ENCODE peak calls at places on chromosome 1, in four cellular contexts. C is left ventricle myocardium inferior, R is thoracic aorta, T is cardiac muscle cell. O is an unnamed sample.

GRCh38 chr1:18041107-18041506 is 66.5 kb upstream of the IGSF21 start:
- DNase-seq in C (no peak), R (no peak), T (no peak), O (no peak)

GRCh38 chr1:202105571-202106339 is 17.0 kb upstream of the GPR37L1 start:
- DNase-seq in C (no peak), R (no peak), T (peak; percentile 72), O (peak; percentile 97)

GRCh38 chr1:147292635-147293251 is 50.3 kb downstream of the CHD1L start:
- DNase-seq in C (no peak), R (no peak), T (no peak), O (peak; percentile 83)

GRCh38 chr1:76764638-76765572 is 102.4 kb upstream of the ST6GALNAC5 start:
- DNase-seq in C (peak; percentile 12), R (no peak), T (peak; percentile 10), O (no peak)

GRCh38 chr1:115364044-115364775 is 26.2 kb upstream of the NGF start:
- DNase-seq in C (no peak), R (no peak), T (no peak), O (peak; percentile 83)

GRCh38 chr1:34781071-34781843 is at the start of gene GJB3:
- DNase-seq in C (no peak), R (no peak), T (peak; percentile 31), O (peak; percentile 91)

GRCh38 chr1:229412056-229412455 is 21.8 kb downstream of the ACTA1 start:
- DNase-seq in C (no peak), R (no peak), T (no peak), O (no peak)

GRCh38 chr1:213519098-213519497 is 468.1 kb downstream of the RPS6KC1 start:
- DNase-seq in C (no peak), R (no peak), T (no peak), O (no peak)

GRCh38 chr1:77347646-77348045 is 65.8 kb downstream of the AK5 start:
- DNase-seq in C (no peak), R (no peak), T (no peak), O (peak; percentile 44)

GRCh38 chr1:230310381-230311163 is 115.6 kb downstream of the PGBD5 start:
- DNase-seq in C (peak; percentile 73), R (peak; percentile 31), T (peak; percentile 86), O (peak; percentile 95)

GRCh38 chr1:20279507-20279906 is 11.2 kb upstream of the VWA5B1 start:
- DNase-seq in C (no peak), R (no peak), T (no peak), O (peak; percentile 86)

GRCh38 chr1:119885903-119886783 is 10.2 kb downstream of the ADAM30 start:
- DNase-seq in C (peak; percentile 37), R (no peak), T (peak; percentile 55), O (peak; percentile 27)

GRCh38 chr1:158810311-158810710 is 20.8 kb upstream of the MNDA start:
- DNase-seq in C (no peak), R (no peak), T (no peak), O (peak; percentile 34)

GRCh38 chr1:153990468-153991150 is at the start of gene RPS27:
- DNase-seq in C (peak; percentile 81), R (peak; percentile 91), T (peak; percentile 98), O (peak; percentile 98)

GRCh38 chr1:67686272-67687197 is 1.5 kb downstream of the GADD45A start:
- DNase-seq in C (peak; percentile 69), R (peak; percentile 77), T (peak; percentile 89), O (peak; percentile 95)

GRCh38 chr1:165439287-165439686 is 5.6 kb downstream of the RXRG start:
- DNase-seq in C (no peak), R (no peak), T (peak; percentile 47), O (no peak)

GRCh38 chr1:21344750-21345443 is 54.6 kb upstream of the ECE1 start:
- DNase-seq in C (no peak), R (no peak), T (no peak), O (no peak)

GRCh38 chr1:167486090-167486824 is 32.1 kb downstream of the CD247 start:
- DNase-seq in C (peak; percentile 26), R (no peak), T (no peak), O (peak; percentile 77)

GRCh38 chr1:234768569-234769283 is 158.7 kb upstream of the IRF2BP2 start:
- DNase-seq in C (no peak), R (no peak), T (no peak), O (no peak)

GRCh38 chr1:202571719-202572339 is 138.4 kb downstream of the SYT2 start:
- DNase-seq in C (no peak), R (no peak), T (peak; percentile 59), O (peak; percentile 63)

GRCh38 chr1:99849413-99849743 is 783 bp upstream of the AGL start:
- DNase-seq in C (no peak), R (no peak), T (no peak), O (no peak)

GRCh38 chr1:7579016-7579415 is 192.1 kb upstream of the VAMP3 start:
- DNase-seq in C (no peak), R (no peak), T (no peak), O (no peak)

GRCh38 chr1:59672851-59673574 is 141.7 kb upstream of the HOOK1 start:
- DNase-seq in C (no peak), R (no peak), T (no peak), O (peak; percentile 83)

GRCh38 chr1:38555130-38555529 is 304.4 kb downstream of the RRAGC start:
- DNase-seq in C (no peak), R (no peak), T (no peak), O (no peak)

GRCh38 chr1:204191481-204191880 is 4.8 kb downstream of the KISS1 start:
- DNase-seq in C (no peak), R (no peak), T (no peak), O (peak; percentile 74)

GRCh38 chr1:52403566-52404115 is 582 bp downstream of the ORC1 start:
- DNase-seq in C (no peak), R (no peak), T (no peak), O (peak; percentile 83)

GRCh38 chr1:245225267-245225666 is 70.5 kb downstream of the KIF26B start:
- DNase-seq in C (no peak), R (no peak), T (no peak), O (peak; percentile 10)
- H3K4me1 ChIP-seq in C (no peaks in the 10 kb centered on the region), R (no peaks in the 10 kb centered on the region), T (peaks cover 12% of the 10 kb centered on the region), O (no peaks in the 10 kb centered on the region)

DNA sequence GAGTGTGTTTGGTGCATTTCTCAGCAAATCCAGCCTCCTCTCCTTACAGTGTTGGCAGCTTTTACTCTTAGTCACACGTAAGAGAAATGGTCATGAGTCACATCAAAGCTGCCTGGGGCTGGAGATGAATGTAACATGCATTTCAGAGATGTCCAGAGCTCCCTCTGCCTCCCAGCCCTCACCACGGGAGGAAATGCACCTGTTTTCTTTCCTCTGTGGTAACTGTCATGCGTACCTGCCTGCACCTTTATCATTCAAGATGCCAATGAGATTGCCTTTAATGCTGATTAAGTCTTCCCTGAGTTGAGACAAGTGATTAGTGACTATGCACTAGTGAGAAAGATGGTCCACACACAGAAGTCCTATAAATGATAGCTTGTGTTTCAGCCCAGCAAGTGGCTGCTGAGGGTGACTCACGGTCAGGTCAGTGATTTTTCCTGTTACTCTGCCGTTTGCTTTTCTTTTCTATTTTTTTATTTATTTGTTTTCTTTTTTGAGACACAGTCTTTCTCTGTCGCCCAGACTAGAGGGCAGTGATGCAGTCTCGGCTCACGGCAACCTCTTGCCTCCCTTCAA is 277.3 kb upstream of the FMN2 start:
- DNase-seq in C (no peak), R (no peak), T (no peak), O (peak; percentile 93)
- H3K27ac ChIP-seq in C (no peak overlapping the region), R (peak overlapping the region; percentile 51), T (no peak overlapping the region), O (no peak overlapping the region)

GRCh38 chr1:71228727-71229371 is 148.0 kb upstream of the ZRANB2 start:
- DNase-seq in C (no peak), R (no peak), T (peak; percentile 34), O (no peak)
- H3K4me3 ChIP-seq in C (peak overlapping the region; percentile 40), R (no peak overlapping the region), T (no peak overlapping the region), O (no peak overlapping the region)

GRCh38 chr1:111633736-111634135 is 14.1 kb downstream of the RAP1A start:
- DNase-seq in C (no peak), R (no peak), T (no peak), O (no peak)
- H3K4me1 ChIP-seq in C (peaks cover 84% of the 10 kb centered on the region), R (peaks cover 52% of the 10 kb centered on the region), T (peaks cover 6% of the 10 kb centered on the region), O (no peaks in the 10 kb centered on the region)

DNA sequence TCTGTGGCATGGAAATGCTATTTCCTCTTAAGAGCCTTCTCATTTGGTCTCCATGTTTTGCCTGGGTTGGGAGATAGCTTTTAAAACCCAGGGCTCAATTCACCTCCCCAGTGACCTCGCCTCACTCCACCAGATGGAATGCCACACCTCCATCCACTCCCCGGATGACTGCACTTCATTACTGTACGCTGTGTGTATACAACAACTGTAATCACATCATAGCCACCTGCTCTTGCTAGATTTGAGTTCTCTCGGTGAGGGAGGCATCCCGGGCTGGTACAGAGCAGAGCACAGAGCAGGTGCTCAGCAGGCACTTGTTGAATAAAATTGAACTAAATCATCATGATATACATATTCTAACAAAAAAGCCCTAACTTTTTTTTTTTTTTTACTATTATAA is 26.0 kb downstream of the SDE2 start:
- DNase-seq in C (no peak), R (no peak), T (no peak), O (no peak)
- H3K27ac ChIP-seq in C (no peak overlapping the region), R (no peak overlapping the region), T (no peak overlapping the region), O (no peak overlapping the region)

GRCh38 chr1:23341829-23342697 is 2.0 kb downstream of the HNRNPR start:
- DNase-seq in C (no peak), R (no peak), T (no peak), O (peak; percentile 37)
- H3K4me3 ChIP-seq in C (peak overlapping the region; percentile 96), R (peak overlapping the region; percentile 93), T (peak overlapping the region; percentile 82), O (peak overlapping the region; percentile 78)

DNA sequence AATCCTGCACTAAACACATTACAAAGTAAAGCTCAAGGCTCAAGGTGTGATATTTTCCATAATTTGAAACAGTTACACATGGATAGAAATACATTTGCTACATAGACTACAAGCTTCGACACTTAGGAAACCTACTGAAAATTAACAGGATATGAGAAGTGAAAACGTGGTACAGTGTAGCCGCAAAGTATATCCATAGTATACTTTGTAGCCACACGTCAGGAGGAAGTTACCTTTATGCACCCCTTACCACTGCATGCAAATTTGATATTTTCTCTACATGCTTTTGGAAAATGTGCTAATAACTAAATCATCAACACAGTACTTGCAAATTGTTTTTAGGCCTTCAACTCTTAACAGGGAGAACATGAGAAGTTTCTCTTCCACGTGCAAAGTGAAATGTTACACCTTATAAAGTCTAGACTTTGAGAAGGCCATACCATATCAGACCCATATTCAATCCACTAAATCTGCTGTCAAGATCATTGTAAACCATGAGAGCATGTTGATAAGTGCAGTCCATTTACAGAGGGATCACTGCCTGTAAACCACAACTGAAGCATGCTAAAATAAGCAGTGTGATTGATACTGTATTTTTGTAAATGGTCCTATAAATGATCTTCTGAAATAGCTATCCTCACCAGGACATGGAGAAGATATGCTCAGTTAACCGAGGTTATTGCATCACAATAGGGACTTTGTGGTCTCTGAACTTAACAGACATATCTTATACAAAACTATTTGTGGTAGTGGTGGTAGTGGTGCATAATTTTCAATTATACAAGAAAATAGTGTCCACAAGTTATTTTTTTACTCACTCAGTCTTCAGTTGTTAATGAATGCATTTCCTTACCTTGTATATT is 64.7 kb downstream of the VAV3 start:
- DNase-seq in C (no peak), R (no peak), T (no peak), O (no peak)
- H3K4me1 ChIP-seq in C (peaks cover 12% of the 10 kb centered on the region), R (no peaks in the 10 kb centered on the region), T (no peaks in the 10 kb centered on the region), O (no peaks in the 10 kb centered on the region)

GRCh38 chr1:227469708-227470107 is 93.6 kb upstream of the ZNF678 start:
- DNase-seq in C (no peak), R (no peak), T (no peak), O (no peak)
- H3K27ac ChIP-seq in C (no peak overlapping the region), R (no peak overlapping the region), T (no peak overlapping the region), O (no peak overlapping the region)